ENCODE peak calls at places on chromosomes 1 and 21, in eight cellular contexts. One of them, this sample, is unnamed. For H3K27me3, the result is how much of the 10 kb centered on the place peaks cover.

GRCh38 chr1:220767312-220768126 is 19.2 kb upstream of the MTARC1 start:
- DNase-seq in CD8-positive, alpha-beta T cell: no peak
- DNase-seq in GM23338: no peak
- DNase-seq in left lung: no peak
- DNase-seq in tibial nerve: no peak
- DNase-seq in brain microvascular endothelial cell: peak
- DNase-seq in lower lobe of right lung: no peak
- DNase-seq in PC-9: no peak
- DNase-seq in this sample: no peak

GRCh38 chr21:36792505-36792967 is 93.6 kb downstream of the SIM2 start:
- DNase-seq in brain microvascular endothelial cell: peak
- DNase-seq in left lung: no peak
- DNase-seq in tibial nerve: no peak
- DNase-seq in GM23338: no peak
- DNase-seq in lower lobe of right lung: no peak
- DNase-seq in CD8-positive, alpha-beta T cell: no peak
- DNase-seq in PC-9: no peak
- DNase-seq in this sample: no peak

GRCh38 chr1:67458663-67459062 is 28.5 kb upstream of the SERBP1 start:
- DNase-seq in lower lobe of right lung: no peak
- DNase-seq in PC-9: no peak
- DNase-seq in tibial nerve: no peak
- DNase-seq in brain microvascular endothelial cell: no peak
- DNase-seq in CD8-positive, alpha-beta T cell: no peak
- DNase-seq in left lung: no peak
- DNase-seq in GM23338: peak
- DNase-seq in this sample: no peak

GRCh38 chr1:26541816-26542711 is 12.5 kb downstream of the RPS6KA1 start:
- DNase-seq in left lung: peak
- DNase-seq in lower lobe of right lung: peak
- DNase-seq in brain microvascular endothelial cell: no peak
- DNase-seq in CD8-positive, alpha-beta T cell: peak
- DNase-seq in PC-9: peak
- DNase-seq in GM23338: peak
- DNase-seq in tibial nerve: peak
- DNase-seq in this sample: peak

GRCh38 chr1:39666772-39667171 is 5.1 kb downstream of the NT5C1A start:
- DNase-seq in tibial nerve: no peak
- DNase-seq in CD8-positive, alpha-beta T cell: no peak
- DNase-seq in PC-9: no peak
- DNase-seq in GM23338: no peak
- DNase-seq in lower lobe of right lung: no peak
- DNase-seq in left lung: no peak
- DNase-seq in brain microvascular endothelial cell: no peak
- DNase-seq in this sample: no peak

GRCh38 chr1:30320581-30320890 is 402.8 kb downstream of the MATN1 start:
- DNase-seq in PC-9: no peak
- DNase-seq in left lung: no peak
- DNase-seq in CD8-positive, alpha-beta T cell: no peak
- DNase-seq in brain microvascular endothelial cell: no peak
- DNase-seq in tibial nerve: no peak
- DNase-seq in GM23338: no peak
- DNase-seq in lower lobe of right lung: no peak
- DNase-seq in this sample: no peak

GRCh38 chr1:193707271-193708015 is 521.0 kb upstream of the B3GALT2 start:
- DNase-seq in PC-9: no peak
- DNase-seq in CD8-positive, alpha-beta T cell: no peak
- DNase-seq in lower lobe of right lung: no peak
- DNase-seq in tibial nerve: no peak
- DNase-seq in GM23338: no peak
- DNase-seq in brain microvascular endothelial cell: no peak
- DNase-seq in left lung: no peak
- DNase-seq in this sample: no peak

GRCh38 chr21:45405819-45406762 is 1.1 kb downstream of the COL18A1 start:
- DNase-seq in lower lobe of right lung: peak
- DNase-seq in GM23338: peak
- DNase-seq in left lung: peak
- DNase-seq in CD8-positive, alpha-beta T cell: no peak
- DNase-seq in PC-9: peak
- DNase-seq in tibial nerve: no peak
- DNase-seq in brain microvascular endothelial cell: no peak
- DNase-seq in this sample: no peak

GRCh38 chr1:25710583-25711347 is 89.2 kb upstream of the SELENON start:
- DNase-seq in left lung: no peak
- DNase-seq in GM23338: no peak
- DNase-seq in brain microvascular endothelial cell: no peak
- DNase-seq in tibial nerve: no peak
- DNase-seq in PC-9: no peak
- DNase-seq in lower lobe of right lung: no peak
- DNase-seq in CD8-positive, alpha-beta T cell: no peak
- DNase-seq in this sample: no peak

GRCh38 chr1:37096523-37096922 is 62.2 kb upstream of the GRIK3 start:
- DNase-seq in GM23338: peak
- DNase-seq in lower lobe of right lung: no peak
- DNase-seq in CD8-positive, alpha-beta T cell: no peak
- DNase-seq in brain microvascular endothelial cell: no peak
- DNase-seq in PC-9: no peak
- DNase-seq in left lung: no peak
- DNase-seq in tibial nerve: no peak
- DNase-seq in this sample: no peak

GRCh38 chr1:109263234-109263596 is 13.9 kb downstream of the CELSR2 start:
- DNase-seq in PC-9: no peak
- DNase-seq in tibial nerve: no peak
- DNase-seq in left lung: peak
- DNase-seq in lower lobe of right lung: no peak
- DNase-seq in CD8-positive, alpha-beta T cell: no peak
- DNase-seq in brain microvascular endothelial cell: no peak
- DNase-seq in GM23338: no peak
- DNase-seq in this sample: no peak
- H3K27ac ChIP-seq in PC-9: no peak
- H3K27ac ChIP-seq in tibial nerve: peak
- H3K27ac ChIP-seq in left lung: no peak
- H3K27ac ChIP-seq in lower lobe of right lung: no peak
- H3K27ac ChIP-seq in CD8-positive, alpha-beta T cell: no peak
- H3K27ac ChIP-seq in brain microvascular endothelial cell: no peak
- H3K27ac ChIP-seq in GM23338: no peak
- H3K27ac ChIP-seq in this sample: no peak

GRCh38 chr1:97980530-97980929 is 59.7 kb upstream of the DPYD start:
- DNase-seq in CD8-positive, alpha-beta T cell: no peak
- DNase-seq in lower lobe of right lung: no peak
- DNase-seq in tibial nerve: no peak
- DNase-seq in brain microvascular endothelial cell: no peak
- DNase-seq in PC-9: no peak
- DNase-seq in left lung: no peak
- DNase-seq in GM23338: no peak
- DNase-seq in this sample: no peak
- H3K27me3 ChIP-seq in CD8-positive, alpha-beta T cell: under half
- H3K27me3 ChIP-seq in lower lobe of right lung: under half
- H3K27me3 ChIP-seq in tibial nerve: under half
- H3K27me3 ChIP-seq in brain microvascular endothelial cell: under half
- H3K27me3 ChIP-seq in PC-9: under half
- H3K27me3 ChIP-seq in left lung: under half
- H3K27me3 ChIP-seq in GM23338: under half
- H3K27me3 ChIP-seq in this sample: under half

GRCh38 chr1:165592945-165593823 is 37.9 kb upstream of the MGST3 start:
- DNase-seq in tibial nerve: peak
- DNase-seq in CD8-positive, alpha-beta T cell: peak
- DNase-seq in brain microvascular endothelial cell: peak
- DNase-seq in left lung: no peak
- DNase-seq in GM23338: peak
- DNase-seq in lower lobe of right lung: no peak
- DNase-seq in PC-9: peak
- DNase-seq in this sample: peak
- H3K27ac ChIP-seq in tibial nerve: no peak
- H3K27ac ChIP-seq in CD8-positive, alpha-beta T cell: no peak
- H3K27ac ChIP-seq in brain microvascular endothelial cell: no peak
- H3K27ac ChIP-seq in left lung: no peak
- H3K27ac ChIP-seq in GM23338: no peak
- H3K27ac ChIP-seq in lower lobe of right lung: no peak
- H3K27ac ChIP-seq in PC-9: no peak
- H3K27ac ChIP-seq in this sample: no peak

GRCh38 chr1:46517010-46517600 is 27.5 kb downstream of the DMBX1 start:
- DNase-seq in GM23338: peak
- DNase-seq in left lung: peak
- DNase-seq in PC-9: peak
- DNase-seq in brain microvascular endothelial cell: no peak
- DNase-seq in tibial nerve: no peak
- DNase-seq in CD8-positive, alpha-beta T cell: no peak
- DNase-seq in lower lobe of right lung: peak
- DNase-seq in this sample: no peak

GRCh38 chr1:46516551-46516950 is 26.9 kb downstream of the DMBX1 start:
- DNase-seq in tibial nerve: no peak
- DNase-seq in PC-9: no peak
- DNase-seq in GM23338: no peak
- DNase-seq in CD8-positive, alpha-beta T cell: no peak
- DNase-seq in brain microvascular endothelial cell: no peak
- DNase-seq in lower lobe of right lung: peak
- DNase-seq in left lung: no peak
- DNase-seq in this sample: no peak

GRCh38 chr1:46515576-46515975 is 25.9 kb downstream of the DMBX1 start:
- DNase-seq in brain microvascular endothelial cell: no peak
- DNase-seq in lower lobe of right lung: peak
- DNase-seq in left lung: peak
- DNase-seq in PC-9: no peak
- DNase-seq in tibial nerve: no peak
- DNase-seq in GM23338: no peak
- DNase-seq in CD8-positive, alpha-beta T cell: no peak
- DNase-seq in this sample: no peak

GRCh38 chr1:46517932-46518498 is 28.4 kb downstream of the DMBX1 start:
- DNase-seq in GM23338: no peak
- DNase-seq in PC-9: peak
- DNase-seq in brain microvascular endothelial cell: no peak
- DNase-seq in CD8-positive, alpha-beta T cell: no peak
- DNase-seq in left lung: peak
- DNase-seq in tibial nerve: no peak
- DNase-seq in lower lobe of right lung: peak
- DNase-seq in this sample: no peak

GRCh38 chr1:46516140-46516539 is 26.5 kb downstream of the DMBX1 start:
- DNase-seq in tibial nerve: no peak
- DNase-seq in lower lobe of right lung: peak
- DNase-seq in left lung: peak
- DNase-seq in PC-9: no peak
- DNase-seq in GM23338: no peak
- DNase-seq in CD8-positive, alpha-beta T cell: no peak
- DNase-seq in brain microvascular endothelial cell: no peak
- DNase-seq in this sample: no peak
- H3K27me3 ChIP-seq in tibial nerve: under half
- H3K27me3 ChIP-seq in lower lobe of right lung: under half
- H3K27me3 ChIP-seq in left lung: under half
- H3K27me3 ChIP-seq in PC-9: under half
- H3K27me3 ChIP-seq in GM23338: half or more
- H3K27me3 ChIP-seq in CD8-positive, alpha-beta T cell: under half
- H3K27me3 ChIP-seq in brain microvascular endothelial cell: under half
- H3K27me3 ChIP-seq in this sample: under half

DNA sequence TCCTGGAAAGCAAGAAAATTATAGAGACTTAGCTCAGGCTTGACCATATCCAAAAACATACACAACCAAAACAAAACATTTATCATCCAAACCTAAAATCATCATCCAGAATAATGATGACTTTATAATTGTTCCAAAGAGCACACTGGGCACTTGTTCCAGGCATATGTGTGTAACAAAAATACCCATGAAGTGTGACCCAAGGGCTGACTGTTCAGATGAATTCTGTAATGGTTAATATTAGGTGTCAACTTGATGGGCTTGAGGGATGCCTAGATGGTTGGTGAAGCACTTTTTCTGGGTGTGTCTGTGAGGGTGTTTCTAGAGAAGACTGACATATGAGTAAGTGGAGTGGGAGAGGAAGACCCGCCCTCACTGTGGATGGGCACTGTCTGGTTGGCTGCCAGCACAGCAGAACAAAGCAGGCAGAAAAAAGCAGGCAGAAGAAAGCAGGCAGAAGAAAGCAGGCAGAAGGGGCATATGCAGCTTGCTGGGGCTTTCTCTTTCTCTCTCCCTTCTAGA is 43.1 kb upstream of the CD2 start:
- DNase-seq in CD8-positive, alpha-beta T cell: no peak
- DNase-seq in tibial nerve: no peak
- DNase-seq in PC-9: peak
- DNase-seq in lower lobe of right lung: no peak
- DNase-seq in GM23338: peak
- DNase-seq in brain microvascular endothelial cell: no peak
- DNase-seq in left lung: no peak
- DNase-seq in this sample: no peak
- H3K27ac ChIP-seq in CD8-positive, alpha-beta T cell: no peak
- H3K27ac ChIP-seq in tibial nerve: no peak
- H3K27ac ChIP-seq in PC-9: peak
- H3K27ac ChIP-seq in lower lobe of right lung: peak
- H3K27ac ChIP-seq in GM23338: no peak
- H3K27ac ChIP-seq in brain microvascular endothelial cell: no peak
- H3K27ac ChIP-seq in left lung: peak
- H3K27ac ChIP-seq in this sample: no peak

GRCh38 chr1:47459263-47459788 is 21.5 kb downstream of the FOXD2 start:
- DNase-seq in GM23338: no peak
- DNase-seq in tibial nerve: no peak
- DNase-seq in brain microvascular endothelial cell: no peak
- DNase-seq in PC-9: no peak
- DNase-seq in CD8-positive, alpha-beta T cell: no peak
- DNase-seq in left lung: no peak
- DNase-seq in lower lobe of right lung: no peak
- DNase-seq in this sample: no peak

GRCh38 chr1:47452426-47452825 is 14.6 kb downstream of the FOXD2 start:
- DNase-seq in PC-9: no peak
- DNase-seq in tibial nerve: no peak
- DNase-seq in CD8-positive, alpha-beta T cell: no peak
- DNase-seq in brain microvascular endothelial cell: no peak
- DNase-seq in GM23338: peak
- DNase-seq in lower lobe of right lung: no peak
- DNase-seq in left lung: no peak
- DNase-seq in this sample: no peak

GRCh38 chr1:47460040-47460439 is 22.2 kb downstream of the FOXD2 start:
- DNase-seq in GM23338: peak
- DNase-seq in lower lobe of right lung: no peak
- DNase-seq in CD8-positive, alpha-beta T cell: no peak
- DNase-seq in PC-9: no peak
- DNase-seq in tibial nerve: no peak
- DNase-seq in brain microvascular endothelial cell: no peak
- DNase-seq in left lung: no peak
- DNase-seq in this sample: no peak

GRCh38 chr1:47460456-47460855 is 22.6 kb downstream of the FOXD2 start:
- DNase-seq in left lung: no peak
- DNase-seq in lower lobe of right lung: no peak
- DNase-seq in PC-9: no peak
- DNase-seq in GM23338: no peak
- DNase-seq in brain microvascular endothelial cell: no peak
- DNase-seq in tibial nerve: no peak
- DNase-seq in CD8-positive, alpha-beta T cell: no peak
- DNase-seq in this sample: no peak

DNA sequence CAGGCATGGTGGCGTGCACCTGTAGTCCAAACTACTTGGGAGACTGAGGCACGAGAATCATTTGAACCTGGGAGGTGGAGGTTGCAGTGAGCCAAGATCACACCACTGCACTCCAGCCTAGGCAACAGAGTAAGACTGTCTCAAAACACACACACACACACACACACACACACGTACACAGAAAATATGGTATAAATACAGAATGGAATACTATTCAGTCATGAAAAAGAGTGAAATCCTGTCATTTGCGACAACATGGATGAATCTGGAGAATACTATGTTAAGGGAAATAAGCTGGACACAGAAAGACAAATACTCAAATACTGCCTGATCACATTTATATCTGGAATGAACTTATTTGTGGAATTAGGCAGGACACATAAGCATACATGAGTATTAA is 18.4 kb downstream of the FOXD2 start:
- DNase-seq in PC-9: no peak
- DNase-seq in left lung: no peak
- DNase-seq in CD8-positive, alpha-beta T cell: no peak
- DNase-seq in GM23338: no peak
- DNase-seq in lower lobe of right lung: no peak
- DNase-seq in brain microvascular endothelial cell: no peak
- DNase-seq in tibial nerve: no peak
- DNase-seq in this sample: no peak
- H3K27me3 ChIP-seq in PC-9: under half
- H3K27me3 ChIP-seq in left lung: under half
- H3K27me3 ChIP-seq in CD8-positive, alpha-beta T cell: under half
- H3K27me3 ChIP-seq in GM23338: under half
- H3K27me3 ChIP-seq in lower lobe of right lung: under half
- H3K27me3 ChIP-seq in brain microvascular endothelial cell: under half
- H3K27me3 ChIP-seq in tibial nerve: under half
- H3K27me3 ChIP-seq in this sample: under half

This sample was measured in CD4-positive, alpha-beta T cell.